ENCODE peak calls at places on chromosomes 2 and 18, in six cellular contexts. R, F, B, T, Z and C are unnamed samples.

GRCh38 chr2:170922683-170923494 is 6.2 kb upstream of the GORASP2 start:
- DNase-seq in B (no peak), R (no peak), F (no peak), Z (no peak), T (no peak), C (no peak)

GRCh38 chr2:190533175-190533967 is 1.2 kb downstream of the NEMP2 start:
- DNase-seq in B (no peak), Z (no peak), R (no peak), F (no peak), T (peak; percentile 30), C (no peak)

GRCh38 chr2:201964631-201965206 is 68.9 kb upstream of the FZD7 start:
- DNase-seq in R (no peak), T (no peak), F (no peak), B (no peak), Z (no peak), C (no peak)

GRCh38 chr2:73832905-73833304 is 4.1 kb downstream of the STAMBP start:
- DNase-seq in R (no peak), T (no peak), B (no peak), Z (no peak), F (peak; percentile 53), C (no peak)

GRCh38 chr2:174465327-174465726 is 21.5 kb downstream of the GPR155 start:
- DNase-seq in T (peak; percentile 7), F (no peak), Z (no peak), B (peak; percentile 75), R (no peak), C (no peak)

GRCh38 chr2:191351298-191351697 is 106.1 kb downstream of the MYO1B start:
- DNase-seq in R (no peak), B (no peak), Z (no peak), F (peak; percentile 60), T (peak; percentile 55), C (no peak)

GRCh38 chr2:239065962-239066361 is 218.1 kb downstream of the TWIST2 start:
- DNase-seq in Z (no peak), B (no peak), T (no peak), F (no peak), R (no peak), C (no peak)

GRCh38 chr18:73992242-73993022 is 155.2 kb downstream of the FBXO15 start:
- DNase-seq in F (no peak), Z (no peak), R (no peak), T (no peak), B (no peak), C (no peak)

GRCh38 chr2:203689424-203690109 is 16.9 kb upstream of the CD28 start:
- DNase-seq in R (no peak), T (no peak), F (no peak), B (no peak), Z (no peak), C (no peak)

GRCh38 chr2:229169751-229170150 is 101.3 kb downstream of the PID1 start:
- DNase-seq in T (peak; percentile 12), Z (no peak), B (no peak), F (no peak), R (no peak), C (no peak)

GRCh38 chr2:178914259-178914849 is 107.1 kb upstream of the TTN start:
- DNase-seq in F (peak; percentile 79), R (peak; percentile 44), B (peak; percentile 94), Z (peak; percentile 71), T (peak; percentile 84), C (peak; percentile 82)

GRCh38 chr18:37362158-37362890 is 203.3 kb downstream of the CELF4 start:
- DNase-seq in T (no peak), B (peak; percentile 89), F (no peak), Z (no peak), R (no peak), C (no peak)

GRCh38 chr18:10216809-10217208 is 237.6 kb upstream of the APCDD1 start:
- DNase-seq in B (no peak), Z (no peak), F (no peak), T (no peak), R (no peak), C (no peak)

GRCh38 chr2:120683701-120684100 is 52.0 kb upstream of the GLI2 start:
- DNase-seq in Z (no peak), T (no peak), B (peak; percentile 46), F (no peak), R (no peak), C (no peak)

GRCh38 chr2:19579466-19579865 is 221.0 kb upstream of the OSR1 start:
- DNase-seq in B (no peak), Z (no peak), F (no peak), R (no peak), T (peak; percentile 13), C (no peak)
- H3K4me1 ChIP-seq in B (no peaks in the 10 kb centered on the region), Z (no peaks in the 10 kb centered on the region), F (peaks cover 5% of the 10 kb centered on the region), R (no peaks in the 10 kb centered on the region), T (peaks cover 34% of the 10 kb centered on the region), C (peaks cover 3% of the 10 kb centered on the region)

GRCh38 chr18:57837917-57838548 is 34.9 kb upstream of the ATP8B1 start:
- DNase-seq in R (no peak), T (no peak), B (no peak), F (peak; percentile 37), Z (no peak), C (no peak)
- H3K27ac ChIP-seq in R (no peak overlapping the region), T (no peak overlapping the region), B (no peak overlapping the region), F (no peak overlapping the region), Z (no peak overlapping the region), C (no peak overlapping the region)

DNA sequence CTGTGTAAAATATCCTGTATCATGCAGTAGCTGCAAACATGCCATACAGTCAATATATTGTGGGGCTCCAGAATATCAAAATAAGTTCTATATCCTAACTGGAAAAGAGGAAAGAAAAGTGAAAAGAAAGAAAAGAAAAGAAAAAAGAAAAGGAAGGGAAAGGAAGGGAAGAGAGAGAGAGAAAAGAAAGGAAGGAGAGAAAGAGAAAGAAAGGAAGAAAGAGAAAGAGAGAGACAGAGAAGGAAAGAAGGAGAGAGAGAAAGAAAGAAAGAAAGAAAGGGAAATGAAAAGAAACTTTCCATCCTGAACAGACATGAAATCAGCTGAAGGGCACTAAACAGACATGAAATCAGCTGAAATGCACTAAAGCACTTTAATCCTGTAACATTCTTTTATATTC is 288.4 kb upstream of the NCKAP5 start:
- DNase-seq in B (no peak), T (no peak), Z (no peak), R (no peak), F (no peak), C (no peak)
- H3K4me3 ChIP-seq in B (no peak overlapping the region), T (no peak overlapping the region), Z (no peak overlapping the region), R (no peak overlapping the region), F (no peak overlapping the region), C (no peak overlapping the region)

GRCh38 chr2:127563458-127564428 is 28.3 kb downstream of the MYO7B start:
- DNase-seq in F (no peak), R (no peak), Z (no peak), B (peak; percentile 27), T (no peak), C (no peak)
- H3K4me1 ChIP-seq in F (no peaks in the 10 kb centered on the region), R (no peaks in the 10 kb centered on the region), Z (no peaks in the 10 kb centered on the region), B (no peaks in the 10 kb centered on the region), T (peaks cover 27% of the 10 kb centered on the region), C (peaks cover 11% of the 10 kb centered on the region)

GRCh38 chr2:45260946-45261345 is 251.7 kb upstream of the SIX2 start:
- DNase-seq in B (no peak), R (no peak), F (no peak), Z (no peak), T (no peak), C (no peak)
- H3K27ac ChIP-seq in B (no peak overlapping the region), R (no peak overlapping the region), F (no peak overlapping the region), Z (no peak overlapping the region), T (no peak overlapping the region), C (no peak overlapping the region)

DNA sequence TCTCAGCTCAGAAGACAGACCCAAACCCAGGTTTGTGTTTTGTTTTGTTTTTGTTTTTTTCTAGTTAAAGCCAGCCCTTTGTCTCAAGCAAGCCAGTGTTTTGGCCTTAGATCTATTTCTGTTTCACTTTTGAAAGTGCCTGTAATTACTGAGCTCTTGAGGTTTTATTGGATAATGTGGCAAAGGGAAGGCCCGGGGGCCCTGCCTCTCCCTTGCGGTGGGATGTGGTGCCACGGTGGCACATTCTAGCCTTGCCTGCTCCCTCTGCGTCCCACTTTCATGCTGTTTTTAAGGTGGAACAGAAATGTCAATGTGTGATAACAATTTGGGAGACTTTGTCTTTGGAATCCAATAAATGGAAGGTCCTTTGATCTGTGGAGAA is 2.5 kb downstream of the HPCAL1 start:
- DNase-seq in T (peak; percentile 54), R (no peak), B (no peak), Z (no peak), F (no peak), C (no peak)
- H3K4me3 ChIP-seq in T (peak overlapping the region; percentile 90), R (peak overlapping the region; percentile 87), B (no peak overlapping the region), Z (peak overlapping the region; percentile 52), F (no peak overlapping the region), C (peak overlapping the region; percentile 76)

DNA sequence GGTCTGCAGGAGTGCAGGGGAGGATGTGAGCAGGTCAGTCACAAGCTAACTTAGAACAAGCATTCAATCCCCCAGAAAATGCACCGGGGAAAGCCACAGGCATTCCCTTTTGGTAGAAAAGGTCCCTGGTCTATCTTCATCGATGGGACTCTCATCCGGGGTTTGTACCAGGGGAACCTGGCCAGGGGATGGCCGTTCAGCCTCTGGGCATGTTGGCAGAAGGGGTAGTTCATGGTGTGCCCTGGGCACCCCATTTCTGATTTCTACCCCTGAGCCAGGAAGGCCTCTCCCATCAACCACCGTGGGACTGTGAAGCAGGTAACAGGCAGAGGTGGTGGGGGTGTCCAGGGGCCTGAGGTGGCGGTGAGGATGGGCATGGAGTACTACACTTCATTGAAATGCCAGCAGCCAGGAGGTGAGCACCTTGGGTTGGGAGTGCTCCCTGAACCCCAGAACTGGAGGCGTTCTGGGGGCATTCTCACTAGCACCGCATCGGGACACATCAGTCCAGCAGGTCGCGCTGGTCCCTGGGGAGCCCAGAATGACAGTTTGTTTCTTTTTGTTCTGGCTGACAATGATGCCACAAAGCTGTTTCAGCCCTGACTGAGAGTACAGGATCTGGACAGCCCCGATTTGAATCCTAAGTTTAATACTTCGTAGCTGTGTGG is 172.3 kb downstream of the SMAD7 start:
- DNase-seq in T (no peak), Z (no peak), B (no peak), R (no peak), F (no peak), C (peak; percentile 12)
- H3K4me1 ChIP-seq in T (peaks cover 38% of the 10 kb centered on the region), Z (peaks cover 30% of the 10 kb centered on the region), B (peaks cover 17% of the 10 kb centered on the region), R (peaks cover 5% of the 10 kb centered on the region), F (peaks cover 46% of the 10 kb centered on the region), C (peaks cover 49% of the 10 kb centered on the region)

GRCh38 chr2:241611062-241611461 is 25.9 kb downstream of the THAP4 start:
- DNase-seq in Z (no peak), T (no peak), R (no peak), B (no peak), F (no peak), C (no peak)
- H3K27ac ChIP-seq in Z (no peak overlapping the region), T (peak overlapping the region; percentile 69), R (peak overlapping the region; percentile 69), B (no peak overlapping the region), F (no peak overlapping the region), C (peak overlapping the region; percentile 77)